ENCODE peak calls at places on chromosomes 7 and 10, in ten cellular contexts. R, B, G, S, F, J, M, P, E and D are unnamed samples.

GRCh38 chr10:89426230-89426868 is 12.0 kb downstream of the IFIT5 start:
- DNase-seq in R (no peak), B (peak), G (peak), S (peak), F (no peak), J (peak), M (peak), P (no peak), E (no peak), D (peak)

GRCh38 chr10:44822349-44822748 is 88.8 kb upstream of the TMEM72 start:
- DNase-seq in R (no peak), B (no peak), G (no peak), S (no peak), F (no peak), J (no peak), M (no peak), P (no peak), E (no peak), D (no peak)

GRCh38 chr10:21499910-21500577 is 25.4 kb downstream of the SKIDA1 start:
- DNase-seq in R (peak), B (no peak), G (no peak), S (no peak), F (peak), J (no peak), M (no peak), P (no peak), E (no peak), D (no peak)

GRCh38 chr7:158802535-158803199 is 26.6 kb downstream of the ESYT2 start:
- DNase-seq in R (no peak), B (no peak), G (no peak), S (no peak), F (no peak), J (no peak), M (no peak), P (no peak), E (no peak), D (no peak)

GRCh38 chr10:2341298-2341697 is 604.0 kb upstream of the ADARB2 start:
- DNase-seq in R (no peak), B (no peak), G (no peak), S (no peak), F (no peak), J (no peak), M (no peak), P (no peak), E (no peak), D (no peak)

GRCh38 chr7:82244947-82245346 is 198.6 kb downstream of the CACNA2D1 start:
- DNase-seq in R (no peak), B (no peak), G (no peak), S (no peak), F (no peak), J (no peak), M (no peak), P (no peak), E (no peak), D (no peak)

GRCh38 chr7:128890306-128891109 is 20.0 kb downstream of the KCP start:
- DNase-seq in R (no peak), B (no peak), G (no peak), S (no peak), F (no peak), J (peak), M (no peak), P (no peak), E (no peak), D (no peak)

GRCh38 chr10:101840102-101840684 is 3.4 kb downstream of the KCNIP2 start:
- DNase-seq in R (no peak), B (peak), G (no peak), S (no peak), F (peak), J (peak), M (no peak), P (no peak), E (peak), D (no peak)

GRCh38 chr7:157612664-157613561 is 276.1 kb downstream of the DNAJB6 start:
- DNase-seq in R (peak), B (no peak), G (peak), S (no peak), F (peak), J (peak), M (no peak), P (peak), E (peak), D (peak)

GRCh38 chr7:20785211-20786048 is 1.3 kb downstream of the SP8 start:
- DNase-seq in R (peak), B (no peak), G (no peak), S (no peak), F (no peak), J (peak), M (peak), P (no peak), E (no peak), D (no peak)

GRCh38 chr10:110305767-110306451 is 1.2 kb upstream of the SMNDC1 start:
- DNase-seq in R (no peak), B (peak), G (peak), S (peak), F (peak), J (peak), M (peak), P (peak), E (peak), D (peak)

GRCh38 chr7:107118109-107118900 is 50.5 kb upstream of the HBP1 start:
- DNase-seq in R (no peak), B (no peak), G (peak), S (no peak), F (no peak), J (no peak), M (no peak), P (no peak), E (no peak), D (no peak)

GRCh38 chr7:137434530-137434929 is 91.0 kb upstream of the PTN start:
- DNase-seq in R (no peak), B (no peak), G (no peak), S (no peak), F (no peak), J (no peak), M (no peak), P (no peak), E (no peak), D (no peak)